ENCODE peak calls at places on chromosomes 1 and 21, in nine cellular contexts. One of them, this sample, is unnamed.

GRCh38 chr1:99004270-99005141 is at the start of gene PLPPR5:
- DNase-seq in ovary: no peak
- DNase-seq in cardiac fibroblast: peak; percentile 18
- DNase-seq in fibroblast of mammary gland: peak; percentile 25
- DNase-seq in brain microvascular endothelial cell: peak; percentile 7
- DNase-seq in PC-9: no peak
- DNase-seq in neural progenitor cell: peak; percentile 83
- DNase-seq in AG04450: no peak
- DNase-seq in IMR-90: peak; percentile 19
- DNase-seq in this sample: peak; percentile 21

GRCh38 chr1:11731719-11732283 is 4.1 kb upstream of the AGTRAP start:
- DNase-seq in ovary: peak; percentile 86
- DNase-seq in cardiac fibroblast: peak; percentile 77
- DNase-seq in fibroblast of mammary gland: peak; percentile 42
- DNase-seq in brain microvascular endothelial cell: peak; percentile 48
- DNase-seq in PC-9: no peak
- DNase-seq in neural progenitor cell: peak; percentile 71
- DNase-seq in AG04450: peak; percentile 37
- DNase-seq in IMR-90: peak; percentile 70
- DNase-seq in this sample: peak; percentile 37

GRCh38 chr21:41709965-41710822 is 56.7 kb downstream of the RIPK4 start:
- DNase-seq in ovary: no peak
- DNase-seq in cardiac fibroblast: no peak
- DNase-seq in fibroblast of mammary gland: no peak
- DNase-seq in brain microvascular endothelial cell: no peak
- DNase-seq in PC-9: no peak
- DNase-seq in neural progenitor cell: no peak
- DNase-seq in AG04450: no peak
- DNase-seq in IMR-90: no peak
- DNase-seq in this sample: no peak

GRCh38 chr1:205476648-205477047 is 20.8 kb upstream of the BLACAT1 start:
- DNase-seq in ovary: no peak
- DNase-seq in cardiac fibroblast: no peak
- DNase-seq in fibroblast of mammary gland: no peak
- DNase-seq in brain microvascular endothelial cell: no peak
- DNase-seq in PC-9: no peak
- DNase-seq in neural progenitor cell: no peak
- DNase-seq in AG04450: no peak
- DNase-seq in IMR-90: no peak
- DNase-seq in this sample: no peak

GRCh38 chr1:37265156-37265555 is 209.2 kb upstream of the ZC3H12A start:
- DNase-seq in ovary: no peak
- DNase-seq in cardiac fibroblast: no peak
- DNase-seq in fibroblast of mammary gland: no peak
- DNase-seq in brain microvascular endothelial cell: no peak
- DNase-seq in PC-9: no peak
- DNase-seq in neural progenitor cell: no peak
- DNase-seq in AG04450: no peak
- DNase-seq in IMR-90: no peak
- DNase-seq in this sample: no peak

GRCh38 chr1:110513511-110513910 is 5.5 kb downstream of the KCNA10 start:
- DNase-seq in ovary: no peak
- DNase-seq in cardiac fibroblast: no peak
- DNase-seq in fibroblast of mammary gland: peak; percentile 7
- DNase-seq in brain microvascular endothelial cell: no peak
- DNase-seq in PC-9: no peak
- DNase-seq in neural progenitor cell: no peak
- DNase-seq in AG04450: no peak
- DNase-seq in IMR-90: no peak
- DNase-seq in this sample: peak; percentile 30

GRCh38 chr1:46150085-46150484 is 17.7 kb upstream of the PIK3R3 start:
- DNase-seq in ovary: no peak
- DNase-seq in cardiac fibroblast: no peak
- DNase-seq in fibroblast of mammary gland: no peak
- DNase-seq in brain microvascular endothelial cell: peak; percentile 16
- DNase-seq in PC-9: no peak
- DNase-seq in neural progenitor cell: no peak
- DNase-seq in AG04450: no peak
- DNase-seq in IMR-90: no peak
- DNase-seq in this sample: no peak

GRCh38 chr21:45618846-45619485 is 24.6 kb upstream of the PCBP3 start:
- DNase-seq in ovary: no peak
- DNase-seq in cardiac fibroblast: peak; percentile 36
- DNase-seq in fibroblast of mammary gland: peak; percentile 41
- DNase-seq in brain microvascular endothelial cell: no peak
- DNase-seq in PC-9: no peak
- DNase-seq in neural progenitor cell: no peak
- DNase-seq in AG04450: no peak
- DNase-seq in IMR-90: no peak
- DNase-seq in this sample: no peak

GRCh38 chr1:154198756-154199562 is 7.1 kb upstream of the TPM3 start:
- DNase-seq in ovary: no peak
- DNase-seq in cardiac fibroblast: peak; percentile 78
- DNase-seq in fibroblast of mammary gland: peak; percentile 70
- DNase-seq in brain microvascular endothelial cell: peak; percentile 65
- DNase-seq in PC-9: no peak
- DNase-seq in neural progenitor cell: peak; percentile 84
- DNase-seq in AG04450: no peak
- DNase-seq in IMR-90: peak; percentile 69
- DNase-seq in this sample: peak; percentile 65

GRCh38 chr1:76250317-76250716 is 175.8 kb downstream of the ST6GALNAC3 start:
- DNase-seq in ovary: no peak
- DNase-seq in cardiac fibroblast: no peak
- DNase-seq in fibroblast of mammary gland: no peak
- DNase-seq in brain microvascular endothelial cell: no peak
- DNase-seq in PC-9: no peak
- DNase-seq in neural progenitor cell: peak; percentile 60
- DNase-seq in AG04450: no peak
- DNase-seq in IMR-90: no peak
- DNase-seq in this sample: no peak

GRCh38 chr1:42529724-42530161 is 66.7 kb downstream of the CCDC30 start:
- DNase-seq in ovary: no peak
- DNase-seq in cardiac fibroblast: peak; percentile 5
- DNase-seq in fibroblast of mammary gland: peak; percentile 95
- DNase-seq in brain microvascular endothelial cell: peak; percentile 88
- DNase-seq in PC-9: peak; percentile 44
- DNase-seq in neural progenitor cell: no peak
- DNase-seq in AG04450: no peak
- DNase-seq in IMR-90: peak; percentile 72
- DNase-seq in this sample: peak; percentile 97

GRCh38 chr21:42593007-42593814 is 60.2 kb upstream of the PDE9A start:
- DNase-seq in ovary: peak; percentile 60
- DNase-seq in cardiac fibroblast: peak; percentile 66
- DNase-seq in fibroblast of mammary gland: peak; percentile 42
- DNase-seq in brain microvascular endothelial cell: peak; percentile 25
- DNase-seq in PC-9: no peak
- DNase-seq in neural progenitor cell: peak; percentile 90
- DNase-seq in AG04450: no peak
- DNase-seq in IMR-90: peak; percentile 26
- DNase-seq in this sample: peak; percentile 72

GRCh38 chr1:125065092-125065820 is 3880.5 kb downstream of the SRGAP2C start:
- DNase-seq in ovary: no peak
- DNase-seq in cardiac fibroblast: no peak
- DNase-seq in fibroblast of mammary gland: no peak
- DNase-seq in brain microvascular endothelial cell: no peak
- DNase-seq in PC-9: no peak
- DNase-seq in neural progenitor cell: no peak
- DNase-seq in AG04450: no peak
- DNase-seq in IMR-90: no peak
- DNase-seq in this sample: no peak

GRCh38 chr1:93908394-93909145 is 660 bp downstream of the GCLM start:
- DNase-seq in ovary: peak; percentile 15
- DNase-seq in cardiac fibroblast: peak; percentile 7
- DNase-seq in fibroblast of mammary gland: no peak
- DNase-seq in brain microvascular endothelial cell: no peak
- DNase-seq in PC-9: peak; percentile 68
- DNase-seq in neural progenitor cell: peak; percentile 61
- DNase-seq in AG04450: no peak
- DNase-seq in IMR-90: no peak
- DNase-seq in this sample: peak; percentile 30

GRCh38 chr1:93905734-93906133 is 3.5 kb downstream of the GCLM start:
- DNase-seq in ovary: no peak
- DNase-seq in cardiac fibroblast: peak; percentile 14
- DNase-seq in fibroblast of mammary gland: peak; percentile 74
- DNase-seq in brain microvascular endothelial cell: peak; percentile 5
- DNase-seq in PC-9: peak; percentile 80
- DNase-seq in neural progenitor cell: no peak
- DNase-seq in AG04450: no peak
- DNase-seq in IMR-90: peak; percentile 62
- DNase-seq in this sample: peak; percentile 35

GRCh38 chr1:93906480-93906879 is 2.8 kb downstream of the GCLM start:
- DNase-seq in ovary: no peak
- DNase-seq in cardiac fibroblast: no peak
- DNase-seq in fibroblast of mammary gland: no peak
- DNase-seq in brain microvascular endothelial cell: no peak
- DNase-seq in PC-9: peak; percentile 18
- DNase-seq in neural progenitor cell: no peak
- DNase-seq in AG04450: no peak
- DNase-seq in IMR-90: no peak
- DNase-seq in this sample: no peak

GRCh38 chr1:93909146-93910050 is at the start of gene GCLM:
- DNase-seq in ovary: peak; percentile 88
- DNase-seq in cardiac fibroblast: peak; percentile 96
- DNase-seq in fibroblast of mammary gland: peak; percentile 94
- DNase-seq in brain microvascular endothelial cell: peak; percentile 93
- DNase-seq in PC-9: peak; percentile 94
- DNase-seq in neural progenitor cell: peak; percentile 96
- DNase-seq in AG04450: peak; percentile 86
- DNase-seq in IMR-90: peak; percentile 94
- DNase-seq in this sample: peak; percentile 97

GRCh38 chr1:93907718-93908117 is 1.5 kb downstream of the GCLM start:
- DNase-seq in ovary: no peak
- DNase-seq in cardiac fibroblast: peak; percentile 67
- DNase-seq in fibroblast of mammary gland: peak; percentile 69
- DNase-seq in brain microvascular endothelial cell: peak; percentile 21
- DNase-seq in PC-9: peak; percentile 54
- DNase-seq in neural progenitor cell: peak; percentile 4
- DNase-seq in AG04450: peak; percentile 16
- DNase-seq in IMR-90: peak; percentile 54
- DNase-seq in this sample: peak; percentile 30
- H3K4me3 ChIP-seq in ovary: peak overlapping the region; percentile 14
- H3K4me3 ChIP-seq in cardiac fibroblast: peak overlapping the region; percentile 75
- H3K4me3 ChIP-seq in fibroblast of mammary gland: peak overlapping the region; percentile 72
- H3K4me3 ChIP-seq in brain microvascular endothelial cell: peak overlapping the region; percentile 77
- H3K4me3 ChIP-seq in PC-9: peak overlapping the region; percentile 68
- H3K4me3 ChIP-seq in neural progenitor cell: no peak overlapping the region
- H3K4me3 ChIP-seq in AG04450: peak overlapping the region; percentile 95
- H3K4me3 ChIP-seq in IMR-90: peak overlapping the region; percentile 74
- H3K4me3 ChIP-seq in this sample: no peak overlapping the region

GRCh38 chr1:220734571-220735326 is 13.4 kb upstream of the MTARC2 start:
- DNase-seq in ovary: no peak
- DNase-seq in cardiac fibroblast: peak; percentile 74
- DNase-seq in fibroblast of mammary gland: peak; percentile 59
- DNase-seq in brain microvascular endothelial cell: peak; percentile 60
- DNase-seq in PC-9: peak; percentile 83
- DNase-seq in neural progenitor cell: no peak
- DNase-seq in AG04450: peak; percentile 55
- DNase-seq in IMR-90: peak; percentile 81
- DNase-seq in this sample: peak; percentile 67
- H3K4me3 ChIP-seq in ovary: no peak overlapping the region
- H3K4me3 ChIP-seq in cardiac fibroblast: no peak overlapping the region
- H3K4me3 ChIP-seq in fibroblast of mammary gland: no peak overlapping the region
- H3K4me3 ChIP-seq in brain microvascular endothelial cell: no peak overlapping the region
- H3K4me3 ChIP-seq in PC-9: peak overlapping the region; percentile 2
- H3K4me3 ChIP-seq in neural progenitor cell: no peak overlapping the region
- H3K4me3 ChIP-seq in AG04450: no peak overlapping the region
- H3K4me3 ChIP-seq in IMR-90: no peak overlapping the region
- H3K4me3 ChIP-seq in this sample: no peak overlapping the region

GRCh38 chr1:1890506-1891348 is at the start of gene GNB1:
- DNase-seq in ovary: peak; percentile 86
- DNase-seq in cardiac fibroblast: peak; percentile 91
- DNase-seq in fibroblast of mammary gland: peak; percentile 86
- DNase-seq in brain microvascular endothelial cell: peak; percentile 62
- DNase-seq in PC-9: peak; percentile 60
- DNase-seq in neural progenitor cell: peak; percentile 91
- DNase-seq in AG04450: peak; percentile 56
- DNase-seq in IMR-90: peak; percentile 88
- DNase-seq in this sample: peak; percentile 88

GRCh38 chr1:1891349-1892078 is 627 bp upstream of the GNB1 start:
- DNase-seq in ovary: peak; percentile 84
- DNase-seq in cardiac fibroblast: peak; percentile 67
- DNase-seq in fibroblast of mammary gland: peak; percentile 32
- DNase-seq in brain microvascular endothelial cell: peak; percentile 9
- DNase-seq in PC-9: peak; percentile 48
- DNase-seq in neural progenitor cell: peak; percentile 71
- DNase-seq in AG04450: no peak
- DNase-seq in IMR-90: peak; percentile 45
- DNase-seq in this sample: peak; percentile 41

GRCh38 chr1:1889847-1890505 is 911 bp downstream of the GNB1 start:
- DNase-seq in ovary: no peak
- DNase-seq in cardiac fibroblast: peak; percentile 53
- DNase-seq in fibroblast of mammary gland: peak; percentile 34
- DNase-seq in brain microvascular endothelial cell: peak; percentile 19
- DNase-seq in PC-9: no peak
- DNase-seq in neural progenitor cell: peak; percentile 60
- DNase-seq in AG04450: no peak
- DNase-seq in IMR-90: peak; percentile 37
- DNase-seq in this sample: peak; percentile 43

GRCh38 chr1:1892079-1892762 is 1.3 kb upstream of the GNB1 start:
- DNase-seq in ovary: peak; percentile 25
- DNase-seq in cardiac fibroblast: no peak
- DNase-seq in fibroblast of mammary gland: no peak
- DNase-seq in brain microvascular endothelial cell: no peak
- DNase-seq in PC-9: no peak
- DNase-seq in neural progenitor cell: no peak
- DNase-seq in AG04450: no peak
- DNase-seq in IMR-90: no peak
- DNase-seq in this sample: peak; percentile 78

GRCh38 chr1:1889090-1889750 is 1.7 kb downstream of the GNB1 start:
- DNase-seq in ovary: no peak
- DNase-seq in cardiac fibroblast: no peak
- DNase-seq in fibroblast of mammary gland: no peak
- DNase-seq in brain microvascular endothelial cell: no peak
- DNase-seq in PC-9: no peak
- DNase-seq in neural progenitor cell: peak; percentile 16
- DNase-seq in AG04450: no peak
- DNase-seq in IMR-90: peak; percentile 24
- DNase-seq in this sample: no peak
- H3K4me3 ChIP-seq in ovary: peak overlapping the region; percentile 82
- H3K4me3 ChIP-seq in cardiac fibroblast: peak overlapping the region; percentile 84
- H3K4me3 ChIP-seq in fibroblast of mammary gland: peak overlapping the region; percentile 77
- H3K4me3 ChIP-seq in brain microvascular endothelial cell: peak overlapping the region; percentile 79
- H3K4me3 ChIP-seq in PC-9: peak overlapping the region; percentile 91
- H3K4me3 ChIP-seq in neural progenitor cell: peak overlapping the region; percentile 87
- H3K4me3 ChIP-seq in AG04450: peak overlapping the region; percentile 78
- H3K4me3 ChIP-seq in IMR-90: peak overlapping the region; percentile 87
- H3K4me3 ChIP-seq in this sample: peak overlapping the region; percentile 70

GRCh38 chr1:2212542-2213491 is 15.3 kb upstream of the SKI start:
- DNase-seq in ovary: peak; percentile 96
- DNase-seq in cardiac fibroblast: peak; percentile 99
- DNase-seq in fibroblast of mammary gland: peak; percentile 95
- DNase-seq in brain microvascular endothelial cell: peak; percentile 97
- DNase-seq in PC-9: peak; percentile 84
- DNase-seq in neural progenitor cell: peak; percentile 95
- DNase-seq in AG04450: peak; percentile 90
- DNase-seq in IMR-90: peak; percentile 96
- DNase-seq in this sample: peak; percentile 74
- H3K4me3 ChIP-seq in ovary: peak overlapping the region; percentile 36
- H3K4me3 ChIP-seq in cardiac fibroblast: no peak overlapping the region
- H3K4me3 ChIP-seq in fibroblast of mammary gland: peak overlapping the region; percentile 11
- H3K4me3 ChIP-seq in brain microvascular endothelial cell: peak overlapping the region; percentile 42
- H3K4me3 ChIP-seq in PC-9: peak overlapping the region; percentile 48
- H3K4me3 ChIP-seq in neural progenitor cell: peak overlapping the region; percentile 34
- H3K4me3 ChIP-seq in AG04450: peak overlapping the region; percentile 44
- H3K4me3 ChIP-seq in IMR-90: no peak overlapping the region
- H3K4me3 ChIP-seq in this sample: no peak overlapping the region

GRCh38 chr1:50048791-50049190 is 25.0 kb upstream of the AGBL4 start:
- DNase-seq in ovary: no peak
- DNase-seq in cardiac fibroblast: no peak
- DNase-seq in fibroblast of mammary gland: no peak
- DNase-seq in brain microvascular endothelial cell: no peak
- DNase-seq in PC-9: no peak
- DNase-seq in neural progenitor cell: no peak
- DNase-seq in AG04450: no peak
- DNase-seq in IMR-90: no peak
- DNase-seq in this sample: no peak
- H3K4me3 ChIP-seq in ovary: no peak overlapping the region
- H3K4me3 ChIP-seq in cardiac fibroblast: no peak overlapping the region
- H3K4me3 ChIP-seq in fibroblast of mammary gland: no peak overlapping the region
- H3K4me3 ChIP-seq in brain microvascular endothelial cell: no peak overlapping the region
- H3K4me3 ChIP-seq in PC-9: no peak overlapping the region
- H3K4me3 ChIP-seq in neural progenitor cell: no peak overlapping the region
- H3K4me3 ChIP-seq in AG04450: no peak overlapping the region
- H3K4me3 ChIP-seq in IMR-90: no peak overlapping the region
- H3K4me3 ChIP-seq in this sample: no peak overlapping the region

This sample was measured in epithelial cell of esophagus.